ENCODE peak calls at places on chromosomes 11 and 22, in eight cellular contexts. One of them, this sample, is unnamed.

GRCh38 chr11:973237-973636 is 47.6 kb downstream of the AP2A2 start:
- DNase-seq in OCI-LY7: no peak
- DNase-seq in stomach: no peak
- DNase-seq in Panc1: no peak
- DNase-seq in GM23338: no peak
- DNase-seq in MM.1S: no peak
- DNase-seq in astrocyte of the spinal cord: no peak
- DNase-seq in GM06990: no peak
- DNase-seq in this sample: no peak

GRCh38 chr22:17120711-17121234 is 387 bp downstream of the TMEM121B start:
- DNase-seq in OCI-LY7: no peak
- DNase-seq in stomach: no peak
- DNase-seq in Panc1: no peak
- DNase-seq in GM23338: peak
- DNase-seq in MM.1S: no peak
- DNase-seq in astrocyte of the spinal cord: no peak
- DNase-seq in GM06990: no peak
- DNase-seq in this sample: no peak

GRCh38 chr11:30344085-30344484 is 21.2 kb downstream of the ARL14EP start:
- DNase-seq in OCI-LY7: peak
- DNase-seq in stomach: no peak
- DNase-seq in Panc1: no peak
- DNase-seq in GM23338: no peak
- DNase-seq in MM.1S: peak
- DNase-seq in astrocyte of the spinal cord: no peak
- DNase-seq in GM06990: peak
- DNase-seq in this sample: no peak

GRCh38 chr11:29310016-29310415 is 706.8 kb downstream of the KCNA4 start:
- DNase-seq in OCI-LY7: no peak
- DNase-seq in stomach: no peak
- DNase-seq in Panc1: no peak
- DNase-seq in GM23338: no peak
- DNase-seq in MM.1S: no peak
- DNase-seq in astrocyte of the spinal cord: peak
- DNase-seq in GM06990: no peak
- DNase-seq in this sample: no peak

GRCh38 chr11:16001899-16002426 is 354.4 kb downstream of the SOX6 start:
- DNase-seq in OCI-LY7: no peak
- DNase-seq in stomach: peak
- DNase-seq in Panc1: no peak
- DNase-seq in GM23338: peak
- DNase-seq in MM.1S: peak
- DNase-seq in astrocyte of the spinal cord: peak
- DNase-seq in GM06990: no peak
- DNase-seq in this sample: no peak

GRCh38 chr11:69353696-69354544 is 60.0 kb downstream of the MYEOV start:
- DNase-seq in OCI-LY7: no peak
- DNase-seq in stomach: no peak
- DNase-seq in Panc1: no peak
- DNase-seq in GM23338: peak
- DNase-seq in MM.1S: no peak
- DNase-seq in astrocyte of the spinal cord: peak
- DNase-seq in GM06990: no peak
- DNase-seq in this sample: peak

GRCh38 chr11:47395225-47396048 is 13.0 kb upstream of the SLC39A13 start:
- DNase-seq in OCI-LY7: no peak
- DNase-seq in stomach: no peak
- DNase-seq in Panc1: no peak
- DNase-seq in GM23338: no peak
- DNase-seq in MM.1S: no peak
- DNase-seq in astrocyte of the spinal cord: no peak
- DNase-seq in GM06990: no peak
- DNase-seq in this sample: no peak

GRCh38 chr11:126336065-126336464 is 19.4 kb upstream of the ST3GAL4 start:
- DNase-seq in OCI-LY7: no peak
- DNase-seq in stomach: no peak
- DNase-seq in Panc1: no peak
- DNase-seq in GM23338: no peak
- DNase-seq in MM.1S: no peak
- DNase-seq in astrocyte of the spinal cord: no peak
- DNase-seq in GM06990: no peak
- DNase-seq in this sample: no peak

GRCh38 chr11:107157146-107157808 is 139.0 kb upstream of the GUCY1A2 start:
- DNase-seq in OCI-LY7: no peak
- DNase-seq in stomach: no peak
- DNase-seq in Panc1: no peak
- DNase-seq in GM23338: peak
- DNase-seq in MM.1S: no peak
- DNase-seq in astrocyte of the spinal cord: no peak
- DNase-seq in GM06990: no peak
- DNase-seq in this sample: no peak

GRCh38 chr11:46427364-46427763 is 35.8 kb upstream of the CHRM4 start:
- DNase-seq in OCI-LY7: no peak
- DNase-seq in stomach: no peak
- DNase-seq in Panc1: no peak
- DNase-seq in GM23338: peak
- DNase-seq in MM.1S: no peak
- DNase-seq in astrocyte of the spinal cord: no peak
- DNase-seq in GM06990: no peak
- DNase-seq in this sample: no peak

GRCh38 chr22:22030493-22031182 is 48.1 kb upstream of the TOP3B start:
- DNase-seq in OCI-LY7: peak
- DNase-seq in stomach: no peak
- DNase-seq in Panc1: peak
- DNase-seq in GM23338: peak
- DNase-seq in MM.1S: peak
- DNase-seq in astrocyte of the spinal cord: no peak
- DNase-seq in GM06990: peak
- DNase-seq in this sample: peak

GRCh38 chr22:43826142-43827093 is 14.3 kb upstream of the EFCAB6 start:
- DNase-seq in OCI-LY7: no peak
- DNase-seq in stomach: peak
- DNase-seq in Panc1: no peak
- DNase-seq in GM23338: no peak
- DNase-seq in MM.1S: peak
- DNase-seq in astrocyte of the spinal cord: peak
- DNase-seq in GM06990: no peak
- DNase-seq in this sample: peak
- H3K4me3 ChIP-seq in OCI-LY7: no peak
- H3K4me3 ChIP-seq in stomach: no peak
- H3K4me3 ChIP-seq in Panc1: no peak
- H3K4me3 ChIP-seq in GM23338: no peak
- H3K4me3 ChIP-seq in MM.1S: no peak
- H3K4me3 ChIP-seq in astrocyte of the spinal cord: no peak
- H3K4me3 ChIP-seq in GM06990: no peak
- H3K4me3 ChIP-seq in this sample: no peak

DNA sequence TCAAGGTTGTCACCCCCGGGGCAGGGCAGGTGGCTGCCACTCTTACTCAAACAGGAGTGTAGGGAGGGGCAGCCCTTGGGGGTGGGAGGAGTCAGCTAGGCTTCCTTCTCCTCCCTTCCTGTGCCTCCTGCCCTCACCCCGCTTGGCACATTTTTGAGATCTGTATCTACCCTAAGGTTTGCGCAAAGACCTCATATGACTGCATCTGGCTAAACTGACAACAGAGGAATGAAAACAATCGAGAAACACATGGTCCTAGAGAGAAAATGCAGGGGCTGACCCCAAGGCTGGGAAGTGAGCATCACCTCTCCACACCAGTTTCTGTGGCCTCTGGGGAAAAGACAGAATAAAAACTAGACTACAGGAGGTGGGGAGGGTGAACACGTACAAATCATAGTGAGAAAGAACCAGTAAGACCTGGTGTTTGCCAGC is 28.1 kb downstream of the IGSF9B start:
- DNase-seq in OCI-LY7: no peak
- DNase-seq in stomach: peak
- DNase-seq in Panc1: no peak
- DNase-seq in GM23338: peak
- DNase-seq in MM.1S: no peak
- DNase-seq in astrocyte of the spinal cord: no peak
- DNase-seq in GM06990: no peak
- DNase-seq in this sample: no peak
- H3K4me3 ChIP-seq in OCI-LY7: no peak
- H3K4me3 ChIP-seq in stomach: no peak
- H3K4me3 ChIP-seq in Panc1: no peak
- H3K4me3 ChIP-seq in GM23338: no peak
- H3K4me3 ChIP-seq in MM.1S: no peak
- H3K4me3 ChIP-seq in astrocyte of the spinal cord: no peak
- H3K4me3 ChIP-seq in GM06990: no peak
- H3K4me3 ChIP-seq in this sample: no peak

DNA sequence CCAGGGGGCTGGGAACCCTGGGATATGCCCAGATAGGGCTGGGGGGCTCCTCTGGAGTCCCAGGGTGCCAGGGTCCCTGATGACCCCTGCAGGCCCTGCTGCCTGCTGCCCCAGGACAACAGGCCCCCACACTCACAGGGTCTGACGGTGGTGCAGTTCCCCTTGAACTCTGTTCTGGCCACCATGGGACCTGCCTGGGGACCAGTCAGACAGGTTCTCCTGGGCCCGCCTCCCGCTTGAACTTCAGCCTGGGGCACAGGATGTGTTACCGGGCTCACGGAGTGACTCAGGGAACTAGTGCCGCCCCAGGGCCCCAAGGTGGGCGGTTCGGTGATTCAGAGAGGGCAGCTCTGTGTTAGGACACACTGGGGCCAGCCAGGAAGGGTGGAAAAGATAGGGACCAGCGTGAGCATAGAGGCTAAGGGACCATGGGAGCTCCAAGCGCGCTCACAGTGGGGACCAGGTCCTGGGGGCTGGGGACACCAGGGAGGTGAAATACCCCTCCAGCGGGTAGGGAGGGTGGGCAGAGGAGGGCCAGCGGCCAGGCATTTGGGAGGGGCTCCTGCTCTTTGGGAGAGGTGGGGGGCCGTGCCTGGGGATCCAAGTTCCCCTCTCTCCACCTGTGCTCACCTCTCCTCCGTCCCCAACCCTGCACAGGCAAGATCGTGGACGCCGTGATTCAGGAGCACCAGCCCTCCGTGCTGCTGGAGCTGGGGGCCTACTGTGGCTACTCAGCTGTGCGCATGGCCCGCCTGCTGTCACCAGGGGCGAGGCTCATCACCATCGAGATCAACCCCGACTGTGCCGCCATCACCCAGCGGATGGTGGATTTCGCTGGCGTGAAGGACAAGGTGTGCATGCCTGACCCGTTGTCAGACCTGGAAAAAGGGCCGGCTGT is 21.5 kb upstream of the TXNRD2 start:
- DNase-seq in OCI-LY7: no peak
- DNase-seq in stomach: peak
- DNase-seq in Panc1: no peak
- DNase-seq in GM23338: peak
- DNase-seq in MM.1S: no peak
- DNase-seq in astrocyte of the spinal cord: no peak
- DNase-seq in GM06990: no peak
- DNase-seq in this sample: peak
- H3K4me3 ChIP-seq in OCI-LY7: no peak
- H3K4me3 ChIP-seq in stomach: peak
- H3K4me3 ChIP-seq in Panc1: no peak
- H3K4me3 ChIP-seq in GM23338: peak
- H3K4me3 ChIP-seq in MM.1S: no peak
- H3K4me3 ChIP-seq in astrocyte of the spinal cord: no peak
- H3K4me3 ChIP-seq in GM06990: no peak
- H3K4me3 ChIP-seq in this sample: no peak

DNA sequence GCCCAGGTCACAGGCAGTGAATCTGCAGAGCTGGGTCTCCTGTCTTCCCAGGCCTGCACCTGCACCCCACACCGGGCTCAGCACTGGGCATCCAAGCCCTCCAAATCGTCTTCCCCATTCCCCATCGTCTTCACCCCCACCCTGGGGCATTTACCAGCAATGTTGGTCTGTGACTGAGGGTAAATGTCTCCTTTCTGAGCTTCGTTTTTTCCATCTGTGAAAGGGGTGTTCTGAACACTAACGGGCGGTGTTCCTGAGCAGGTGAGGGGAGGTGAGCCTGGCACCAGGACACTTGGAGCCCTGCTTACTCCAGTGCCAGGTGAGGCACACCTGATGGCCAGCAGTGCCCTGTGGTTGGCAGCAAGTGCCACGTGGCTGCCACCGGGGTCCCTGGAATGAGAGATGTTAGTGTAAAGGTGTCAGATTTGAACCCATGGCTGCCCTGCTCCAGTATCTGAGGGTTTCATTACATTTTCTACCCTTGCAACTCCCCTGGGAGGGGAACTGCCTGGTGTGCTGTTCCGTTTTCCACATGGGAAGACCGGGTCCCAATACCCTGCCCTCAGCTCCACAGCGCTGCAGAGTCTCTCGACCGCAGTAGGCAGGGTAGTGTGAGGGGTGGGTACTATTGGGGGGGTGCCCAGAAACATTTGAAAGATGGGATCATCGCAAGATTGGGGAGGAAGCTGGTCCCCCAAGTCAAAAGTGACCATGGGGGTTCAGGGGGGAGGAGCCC is 1.9 kb downstream of the CDC42EP1 start:
- DNase-seq in OCI-LY7: no peak
- DNase-seq in stomach: no peak
- DNase-seq in Panc1: no peak
- DNase-seq in GM23338: no peak
- DNase-seq in MM.1S: no peak
- DNase-seq in astrocyte of the spinal cord: no peak
- DNase-seq in GM06990: no peak
- DNase-seq in this sample: no peak
- H3K4me3 ChIP-seq in OCI-LY7: no peak
- H3K4me3 ChIP-seq in stomach: peak
- H3K4me3 ChIP-seq in Panc1: peak
- H3K4me3 ChIP-seq in GM23338: peak
- H3K4me3 ChIP-seq in MM.1S: no peak
- H3K4me3 ChIP-seq in astrocyte of the spinal cord: peak
- H3K4me3 ChIP-seq in GM06990: no peak
- H3K4me3 ChIP-seq in this sample: no peak

DNA sequence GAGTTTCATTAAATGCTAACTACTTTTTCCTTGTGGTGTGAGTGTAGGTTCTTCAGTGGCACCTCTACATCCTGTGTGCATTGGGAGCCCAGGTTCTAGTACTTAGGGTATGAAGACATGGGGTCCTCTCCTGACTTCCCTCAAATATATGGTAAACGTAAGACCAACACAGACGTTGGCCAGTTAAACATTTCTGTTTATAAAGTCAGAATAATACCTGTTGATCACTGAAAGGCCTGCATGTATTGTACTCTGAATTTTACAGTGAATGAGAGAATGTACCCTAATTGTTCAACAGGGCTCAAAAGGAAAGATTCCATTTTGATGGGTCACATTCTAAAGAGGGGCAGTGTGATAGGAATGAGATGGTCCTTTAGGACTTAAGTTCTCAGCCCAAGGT is 3.2 kb downstream of the RPL27A start:
- DNase-seq in OCI-LY7: no peak
- DNase-seq in stomach: no peak
- DNase-seq in Panc1: no peak
- DNase-seq in GM23338: no peak
- DNase-seq in MM.1S: no peak
- DNase-seq in astrocyte of the spinal cord: no peak
- DNase-seq in GM06990: no peak
- DNase-seq in this sample: no peak
- H3K4me3 ChIP-seq in OCI-LY7: peak
- H3K4me3 ChIP-seq in stomach: no peak
- H3K4me3 ChIP-seq in Panc1: peak
- H3K4me3 ChIP-seq in GM23338: no peak
- H3K4me3 ChIP-seq in MM.1S: no peak
- H3K4me3 ChIP-seq in astrocyte of the spinal cord: no peak
- H3K4me3 ChIP-seq in GM06990: no peak
- H3K4me3 ChIP-seq in this sample: no peak

GRCh38 chr22:31122532-31123291 is at the start of gene INPP5J:
- DNase-seq in OCI-LY7: no peak
- DNase-seq in stomach: peak
- DNase-seq in Panc1: no peak
- DNase-seq in GM23338: peak
- DNase-seq in MM.1S: no peak
- DNase-seq in astrocyte of the spinal cord: peak
- DNase-seq in GM06990: no peak
- DNase-seq in this sample: peak
- H3K4me3 ChIP-seq in OCI-LY7: no peak
- H3K4me3 ChIP-seq in stomach: peak
- H3K4me3 ChIP-seq in Panc1: peak
- H3K4me3 ChIP-seq in GM23338: peak
- H3K4me3 ChIP-seq in MM.1S: no peak
- H3K4me3 ChIP-seq in astrocyte of the spinal cord: peak
- H3K4me3 ChIP-seq in GM06990: no peak
- H3K4me3 ChIP-seq in this sample: peak